ENCODE peak calls at places on chromosomes 6 and 20, in nine cellular contexts. V, U, S, Y, R, X, J, H and G are unnamed samples.

GRCh38 chr20:10591956-10592521 is 81.8 kb downstream of the JAG1 start:
- DNase-seq in Y (no peak), J (no peak), H (no peak), R (peak; percentile 67), V (no peak), U (no peak), X (no peak), S (no peak), G (no peak)

GRCh38 chr6:126607281-126607680 is 267.4 kb downstream of the CENPW start:
- DNase-seq in V (no peak), S (no peak), U (no peak), H (no peak), Y (no peak), J (no peak), R (no peak), X (no peak), G (no peak)

GRCh38 chr20:25532015-25532751 is 53.1 kb downstream of the NINL start:
- DNase-seq in J (no peak), Y (no peak), H (no peak), V (no peak), R (no peak), U (no peak), X (peak; percentile 61), S (no peak), G (peak; percentile 69)

GRCh38 chr6:155638200-155638599 is 182.6 kb upstream of the NOX3 start:
- DNase-seq in U (no peak), X (no peak), V (no peak), J (no peak), R (no peak), H (no peak), Y (no peak), S (no peak), G (no peak)

GRCh38 chr6:163720005-163720404 is 305.5 kb downstream of the QKI start:
- DNase-seq in X (no peak), Y (no peak), J (no peak), S (no peak), H (no peak), U (no peak), V (no peak), R (no peak), G (no peak)

GRCh38 chr6:40485300-40485699 is 101.9 kb downstream of the LRFN2 start:
- DNase-seq in Y (no peak), S (no peak), H (no peak), V (no peak), X (no peak), R (no peak), U (no peak), J (no peak), G (no peak)

GRCh38 chr6:156883497-156884252 is 106.5 kb downstream of the ARID1B start:
- DNase-seq in R (peak; percentile 20), V (peak; percentile 61), S (no peak), U (no peak), X (peak; percentile 51), Y (no peak), H (no peak), J (no peak), G (no peak)

GRCh38 chr6:29956518-29956917 is 14.2 kb downstream of the HLA-A start:
- DNase-seq in U (no peak), V (no peak), S (no peak), Y (no peak), R (no peak), J (no peak), H (no peak), X (no peak), G (no peak)

GRCh38 chr20:59808729-59809381 is 124.6 kb downstream of the SYCP2 start:
- DNase-seq in U (no peak), J (no peak), Y (no peak), R (no peak), X (no peak), V (peak; percentile 6), S (no peak), H (no peak), G (no peak)

GRCh38 chr20:25284131-25284601 is 36.3 kb downstream of the PYGB start:
- DNase-seq in S (no peak), H (no peak), Y (no peak), J (peak; percentile 18), V (no peak), R (no peak), U (no peak), X (no peak), G (no peak)

GRCh38 chr6:16436550-16436949 is 198.2 kb downstream of the GMPR start:
- DNase-seq in H (no peak), S (no peak), X (no peak), V (no peak), J (no peak), U (no peak), R (no peak), Y (no peak), G (no peak)

GRCh38 chr20:16530201-16530681 is 43.0 kb downstream of the KIF16B start:
- DNase-seq in U (no peak), R (peak; percentile 50), J (no peak), V (peak; percentile 88), X (no peak), Y (no peak), H (peak; percentile 83), S (no peak), G (no peak)

GRCh38 chr6:98832282-98833100 is 1.9 kb upstream of the POU3F2 start:
- DNase-seq in R (peak; percentile 60), Y (no peak), X (peak; percentile 58), J (no peak), S (no peak), H (no peak), V (no peak), U (peak; percentile 41), G (peak; percentile 77)

GRCh38 chr20:23078994-23079364 is 7.1 kb downstream of the CD93 start:
- DNase-seq in S (no peak), X (peak; percentile 73), Y (no peak), J (no peak), R (no peak), U (no peak), V (no peak), H (no peak), G (no peak)

GRCh38 chr6:163745566-163746400 is 331.3 kb downstream of the QKI start:
- DNase-seq in J (peak; percentile 88), Y (peak; percentile 76), H (no peak), U (peak; percentile 79), R (peak; percentile 50), V (no peak), S (peak; percentile 31), X (no peak), G (peak; percentile 94)

GRCh38 chr20:5171074-5171789 is 44.4 kb downstream of the CDS2 start:
- DNase-seq in U (peak; percentile 22), S (peak; percentile 22), H (no peak), Y (peak; percentile 64), J (peak; percentile 75), R (no peak), X (peak; percentile 56), V (no peak), G (no peak)

GRCh38 chr6:6893701-6894100 is 214.1 kb upstream of the RREB1 start:
- DNase-seq in V (no peak), J (no peak), Y (no peak), H (no peak), U (no peak), X (no peak), R (no peak), S (no peak), G (no peak)

GRCh38 chr20:19256085-19256484 is 43.6 kb downstream of the SLC24A3 start:
- DNase-seq in X (no peak), Y (no peak), U (no peak), R (no peak), H (no peak), S (no peak), V (no peak), J (no peak), G (peak; percentile 87)

GRCh38 chr20:34022154-34022842 is 28.6 kb downstream of the RALY start:
- DNase-seq in S (no peak), V (no peak), J (no peak), Y (no peak), R (peak; percentile 45), U (peak; percentile 34), X (peak; percentile 74), H (peak; percentile 10), G (no peak)

GRCh38 chr6:170175644-170176620 is 114.9 kb downstream of the DLL1 start:
- DNase-seq in U (no peak), J (no peak), S (no peak), R (no peak), X (no peak), V (peak; percentile 13), H (no peak), Y (peak; percentile 12), G (no peak)

GRCh38 chr20:62801284-62802010 is 3.2 kb upstream of the OGFR start:
- DNase-seq in R (no peak), J (peak; percentile 64), U (no peak), V (no peak), H (no peak), S (no peak), Y (no peak), X (no peak), G (no peak)

GRCh38 chr6:127891731-127892326 is 9.0 kb downstream of the THEMIS start:
- DNase-seq in V (no peak), H (no peak), X (no peak), S (no peak), Y (no peak), R (no peak), U (no peak), J (no peak), G (no peak)

DNA sequence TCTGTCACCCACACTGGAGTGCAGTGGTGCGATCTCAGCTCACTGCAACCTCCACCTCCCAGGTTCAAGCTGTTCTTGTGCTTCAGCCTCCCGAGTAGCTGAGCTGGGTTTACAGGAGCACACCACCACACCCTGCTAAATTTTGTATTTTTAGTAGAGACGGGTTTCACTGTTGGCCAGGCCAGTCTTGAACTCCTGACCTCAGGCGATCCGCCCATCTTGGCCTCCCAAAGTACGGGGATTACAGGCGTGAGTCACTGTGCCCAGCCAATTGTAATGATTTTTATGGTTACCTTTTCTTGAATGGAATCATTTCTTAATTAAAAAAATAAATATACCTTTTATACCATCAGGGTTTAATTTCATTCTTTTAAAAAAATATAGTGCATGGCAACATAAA is 105.7 kb downstream of the MTHFD1L start:
- DNase-seq in R (no peak), H (no peak), Y (no peak), U (no peak), X (no peak), J (no peak), V (no peak), S (no peak), G (no peak)
- H3K27ac ChIP-seq in R (no peak overlapping the region), H (no peak overlapping the region), Y (no peak overlapping the region), U (no peak overlapping the region), X (no peak overlapping the region), J (no peak overlapping the region), V (no peak overlapping the region), S (no peak overlapping the region), G (no peak overlapping the region)

GRCh38 chr6:142938510-142938909 is 6.5 kb downstream of the HIVEP2 start:
- DNase-seq in X (no peak), J (no peak), U (no peak), R (no peak), V (no peak), H (no peak), S (no peak), Y (no peak), G (no peak)
- H3K4me1 ChIP-seq in X (peaks cover 6% of the 10 kb centered on the region), J (peaks cover 3% of the 10 kb centered on the region), U (peaks cover 14% of the 10 kb centered on the region), R (peaks cover 5% of the 10 kb centered on the region), V (no peaks in the 10 kb centered on the region), H (peaks cover 11% of the 10 kb centered on the region), S (peaks cover 64% of the 10 kb centered on the region), Y (peaks cover 53% of the 10 kb centered on the region), G (peaks cover 25% of the 10 kb centered on the region)

GRCh38 chr20:17883592-17884317 is 84.8 kb downstream of the SNX5 start:
- DNase-seq in H (no peak), U (no peak), J (no peak), S (no peak), R (no peak), X (no peak), V (no peak), Y (no peak), G (no peak)
- TF ChIP-seq CTCF in H (peak; percentile 28), U (peak; percentile 12), J (no peak), S (no peak), R (peak; percentile 11), X (peak; percentile 28), V (no peak), Y (no peak), G (no peak)

GRCh38 chr6:14743126-14743464 is 502.8 kb upstream of the JARID2 start:
- DNase-seq in H (no peak), U (no peak), J (no peak), R (no peak), V (no peak), X (no peak), Y (no peak), S (no peak), G (no peak)
- H3K27ac ChIP-seq in H (peak overlapping the region; percentile 94), U (no peak overlapping the region), J (no peak overlapping the region), R (peak overlapping the region; percentile 98), V (no peak overlapping the region), X (no peak overlapping the region), Y (no peak overlapping the region), S (no peak overlapping the region), G (peak overlapping the region; percentile 99)